ENCODE peak calls at places on chromosomes 3 and 15, in eight cellular contexts. One of them, this sample, is unnamed.

GRCh38 chr15:82566690-82567089 is 26.4 kb upstream of the RPS17 start:
- DNase-seq in NCI-H2081 treated with DMSO at 0.1 percent for 48 hours: no peak
- DNase-seq in NCI-H345: no peak
- DNase-seq in SHP77 treated with DMSO at 0.1 percent for 48 hours: no peak
- DNase-seq in stimulated activated CD8-positive, alpha-beta memory T cell treated with anti-CD3 and anti-CD28 coated beads, Interleukin-12 subunit alpha, Interleukin-12 subunit beta, amount 100 ng/mL, for 4 hours: no peak
- DNase-seq in Calu3: no peak
- DNase-seq in testis: no peak
- DNase-seq in GM20000: no peak
- DNase-seq in this sample: no peak

GRCh38 chr3:197463279-197463678 is 92.5 kb downstream of the BDH1 start:
- DNase-seq in NCI-H2081 treated with DMSO at 0.1 percent for 48 hours: no peak
- DNase-seq in NCI-H345: no peak
- DNase-seq in SHP77 treated with DMSO at 0.1 percent for 48 hours: no peak
- DNase-seq in stimulated activated CD8-positive, alpha-beta memory T cell treated with anti-CD3 and anti-CD28 coated beads, Interleukin-12 subunit alpha, Interleukin-12 subunit beta, amount 100 ng/mL, for 4 hours: no peak
- DNase-seq in Calu3: no peak
- DNase-seq in testis: no peak
- DNase-seq in GM20000: no peak
- DNase-seq in this sample: no peak

GRCh38 chr3:152466784-152467183 is 198.1 kb downstream of the MBNL1 start:
- DNase-seq in NCI-H2081 treated with DMSO at 0.1 percent for 48 hours: no peak
- DNase-seq in NCI-H345: no peak
- DNase-seq in SHP77 treated with DMSO at 0.1 percent for 48 hours: no peak
- DNase-seq in stimulated activated CD8-positive, alpha-beta memory T cell treated with anti-CD3 and anti-CD28 coated beads, Interleukin-12 subunit alpha, Interleukin-12 subunit beta, amount 100 ng/mL, for 4 hours: no peak
- DNase-seq in Calu3: no peak
- DNase-seq in testis: no peak
- DNase-seq in GM20000: no peak
- DNase-seq in this sample: no peak

GRCh38 chr3:8505621-8506020 is 4.0 kb downstream of the LMCD1 start:
- DNase-seq in NCI-H2081 treated with DMSO at 0.1 percent for 48 hours: no peak
- DNase-seq in NCI-H345: peak; percentile 53
- DNase-seq in SHP77 treated with DMSO at 0.1 percent for 48 hours: peak; percentile 54
- DNase-seq in stimulated activated CD8-positive, alpha-beta memory T cell treated with anti-CD3 and anti-CD28 coated beads, Interleukin-12 subunit alpha, Interleukin-12 subunit beta, amount 100 ng/mL, for 4 hours: no peak
- DNase-seq in Calu3: no peak
- DNase-seq in testis: no peak
- DNase-seq in GM20000: no peak
- DNase-seq in this sample: no peak

GRCh38 chr3:157086053-157086761 is 73.7 kb downstream of the CCNL1 start:
- DNase-seq in NCI-H2081 treated with DMSO at 0.1 percent for 48 hours: no peak
- DNase-seq in NCI-H345: no peak
- DNase-seq in SHP77 treated with DMSO at 0.1 percent for 48 hours: no peak
- DNase-seq in stimulated activated CD8-positive, alpha-beta memory T cell treated with anti-CD3 and anti-CD28 coated beads, Interleukin-12 subunit alpha, Interleukin-12 subunit beta, amount 100 ng/mL, for 4 hours: no peak
- DNase-seq in Calu3: no peak
- DNase-seq in testis: peak; percentile 28
- DNase-seq in GM20000: no peak
- DNase-seq in this sample: no peak

GRCh38 chr3:40546811-40547210 is 22.1 kb downstream of the ZNF621 start:
- DNase-seq in NCI-H2081 treated with DMSO at 0.1 percent for 48 hours: no peak
- DNase-seq in NCI-H345: no peak
- DNase-seq in SHP77 treated with DMSO at 0.1 percent for 48 hours: no peak
- DNase-seq in stimulated activated CD8-positive, alpha-beta memory T cell treated with anti-CD3 and anti-CD28 coated beads, Interleukin-12 subunit alpha, Interleukin-12 subunit beta, amount 100 ng/mL, for 4 hours: no peak
- DNase-seq in Calu3: no peak
- DNase-seq in testis: no peak
- DNase-seq in GM20000: no peak
- DNase-seq in this sample: no peak

GRCh38 chr3:126258670-126259069 is 78.3 kb upstream of the ALDH1L1 start:
- DNase-seq in NCI-H2081 treated with DMSO at 0.1 percent for 48 hours: no peak
- DNase-seq in NCI-H345: no peak
- DNase-seq in SHP77 treated with DMSO at 0.1 percent for 48 hours: no peak
- DNase-seq in stimulated activated CD8-positive, alpha-beta memory T cell treated with anti-CD3 and anti-CD28 coated beads, Interleukin-12 subunit alpha, Interleukin-12 subunit beta, amount 100 ng/mL, for 4 hours: no peak
- DNase-seq in Calu3: peak; percentile 47
- DNase-seq in testis: no peak
- DNase-seq in GM20000: no peak
- DNase-seq in this sample: no peak

GRCh38 chr3:24373198-24373959 is 121.3 kb downstream of the THRB start:
- DNase-seq in NCI-H2081 treated with DMSO at 0.1 percent for 48 hours: no peak
- DNase-seq in NCI-H345: no peak
- DNase-seq in SHP77 treated with DMSO at 0.1 percent for 48 hours: no peak
- DNase-seq in stimulated activated CD8-positive, alpha-beta memory T cell treated with anti-CD3 and anti-CD28 coated beads, Interleukin-12 subunit alpha, Interleukin-12 subunit beta, amount 100 ng/mL, for 4 hours: no peak
- DNase-seq in Calu3: no peak
- DNase-seq in testis: no peak
- DNase-seq in GM20000: no peak
- DNase-seq in this sample: no peak

GRCh38 chr3:138349926-138350665 is 1.7 kb downstream of the MRAS start:
- DNase-seq in NCI-H2081 treated with DMSO at 0.1 percent for 48 hours: no peak
- DNase-seq in NCI-H345: no peak
- DNase-seq in SHP77 treated with DMSO at 0.1 percent for 48 hours: no peak
- DNase-seq in stimulated activated CD8-positive, alpha-beta memory T cell treated with anti-CD3 and anti-CD28 coated beads, Interleukin-12 subunit alpha, Interleukin-12 subunit beta, amount 100 ng/mL, for 4 hours: no peak
- DNase-seq in Calu3: no peak
- DNase-seq in testis: peak; percentile 41
- DNase-seq in GM20000: no peak
- DNase-seq in this sample: no peak

GRCh38 chr15:29141206-29141907 is 128.3 kb downstream of the NSMCE3 start:
- DNase-seq in NCI-H2081 treated with DMSO at 0.1 percent for 48 hours: no peak
- DNase-seq in NCI-H345: no peak
- DNase-seq in SHP77 treated with DMSO at 0.1 percent for 48 hours: no peak
- DNase-seq in stimulated activated CD8-positive, alpha-beta memory T cell treated with anti-CD3 and anti-CD28 coated beads, Interleukin-12 subunit alpha, Interleukin-12 subunit beta, amount 100 ng/mL, for 4 hours: no peak
- DNase-seq in Calu3: no peak
- DNase-seq in testis: peak; percentile 11
- DNase-seq in GM20000: no peak
- DNase-seq in this sample: no peak

GRCh38 chr3:10390641-10391373 is 69.9 kb upstream of the SEC13 start:
- DNase-seq in NCI-H2081 treated with DMSO at 0.1 percent for 48 hours: no peak
- DNase-seq in NCI-H345: no peak
- DNase-seq in SHP77 treated with DMSO at 0.1 percent for 48 hours: no peak
- DNase-seq in stimulated activated CD8-positive, alpha-beta memory T cell treated with anti-CD3 and anti-CD28 coated beads, Interleukin-12 subunit alpha, Interleukin-12 subunit beta, amount 100 ng/mL, for 4 hours: no peak
- DNase-seq in Calu3: no peak
- DNase-seq in testis: no peak
- DNase-seq in GM20000: no peak
- DNase-seq in this sample: no peak

GRCh38 chr3:52830535-52831258 is at the start of gene ITIH4:
- DNase-seq in NCI-H2081 treated with DMSO at 0.1 percent for 48 hours: no peak
- DNase-seq in NCI-H345: no peak
- DNase-seq in SHP77 treated with DMSO at 0.1 percent for 48 hours: no peak
- DNase-seq in stimulated activated CD8-positive, alpha-beta memory T cell treated with anti-CD3 and anti-CD28 coated beads, Interleukin-12 subunit alpha, Interleukin-12 subunit beta, amount 100 ng/mL, for 4 hours: no peak
- DNase-seq in Calu3: no peak
- DNase-seq in testis: no peak
- DNase-seq in GM20000: no peak
- DNase-seq in this sample: no peak

GRCh38 chr3:177498037-177498857 is 301.0 kb upstream of the TBL1XR1 start:
- DNase-seq in NCI-H2081 treated with DMSO at 0.1 percent for 48 hours: no peak
- DNase-seq in NCI-H345: no peak
- DNase-seq in SHP77 treated with DMSO at 0.1 percent for 48 hours: no peak
- DNase-seq in stimulated activated CD8-positive, alpha-beta memory T cell treated with anti-CD3 and anti-CD28 coated beads, Interleukin-12 subunit alpha, Interleukin-12 subunit beta, amount 100 ng/mL, for 4 hours: no peak
- DNase-seq in Calu3: peak; percentile 79
- DNase-seq in testis: no peak
- DNase-seq in GM20000: no peak
- DNase-seq in this sample: no peak

GRCh38 chr3:60552581-60552980 is 698.7 kb downstream of the FHIT start:
- DNase-seq in NCI-H2081 treated with DMSO at 0.1 percent for 48 hours: no peak
- DNase-seq in NCI-H345: no peak
- DNase-seq in SHP77 treated with DMSO at 0.1 percent for 48 hours: no peak
- DNase-seq in stimulated activated CD8-positive, alpha-beta memory T cell treated with anti-CD3 and anti-CD28 coated beads, Interleukin-12 subunit alpha, Interleukin-12 subunit beta, amount 100 ng/mL, for 4 hours: no peak
- DNase-seq in Calu3: no peak
- DNase-seq in testis: no peak
- DNase-seq in GM20000: no peak
- DNase-seq in this sample: no peak

GRCh38 chr15:55168350-55168974 is 28.3 kb downstream of the RSL24D1 start:
- DNase-seq in NCI-H2081 treated with DMSO at 0.1 percent for 48 hours: peak; percentile 41
- DNase-seq in NCI-H345: peak; percentile 54
- DNase-seq in SHP77 treated with DMSO at 0.1 percent for 48 hours: peak; percentile 74
- DNase-seq in stimulated activated CD8-positive, alpha-beta memory T cell treated with anti-CD3 and anti-CD28 coated beads, Interleukin-12 subunit alpha, Interleukin-12 subunit beta, amount 100 ng/mL, for 4 hours: peak; percentile 6
- DNase-seq in Calu3: peak; percentile 83
- DNase-seq in testis: peak; percentile 64
- DNase-seq in GM20000: peak; percentile 64
- DNase-seq in this sample: peak; percentile 27

GRCh38 chr3:124504332-124505059 is 225.8 kb upstream of the UMPS start:
- DNase-seq in NCI-H2081 treated with DMSO at 0.1 percent for 48 hours: no peak
- DNase-seq in NCI-H345: peak; percentile 10
- DNase-seq in SHP77 treated with DMSO at 0.1 percent for 48 hours: no peak
- DNase-seq in stimulated activated CD8-positive, alpha-beta memory T cell treated with anti-CD3 and anti-CD28 coated beads, Interleukin-12 subunit alpha, Interleukin-12 subunit beta, amount 100 ng/mL, for 4 hours: no peak
- DNase-seq in Calu3: no peak
- DNase-seq in testis: peak; percentile 66
- DNase-seq in GM20000: no peak
- DNase-seq in this sample: no peak